ENCODE peak calls at places on chromosome 16, in seven cellular contexts. V is right lobe of liver, I is prostate gland, H is body of pancreas, W is MM.1S, C is neural progenitor cell, G is colonic mucosa. U is an unnamed sample.

GRCh38 chr16:84973776-84974523 is 37.4 kb downstream of the ZDHHC7 start:
- DNase-seq in V (no peak), I (no peak), H (no peak), W (no peak), C (no peak), G (no peak), U (no peak)

GRCh38 chr16:5504028-5504758 is 406.6 kb upstream of the EEF2KMT start:
- DNase-seq in V (no peak), I (peak; percentile 5), H (no peak), W (no peak), C (no peak), G (no peak), U (peak; percentile 93)

GRCh38 chr16:47627056-47627455 is 165.9 kb downstream of the PHKB start:
- DNase-seq in V (no peak), I (no peak), H (no peak), W (no peak), C (no peak), G (no peak), U (no peak)

GRCh38 chr16:66427871-66428681 is 981 bp downstream of the BEAN1 start:
- DNase-seq in V (no peak), I (no peak), H (no peak), W (no peak), C (peak; percentile 58), G (no peak), U (no peak)

GRCh38 chr16:60740033-60740696 is 1296.1 kb downstream of the CDH8 start:
- DNase-seq in V (no peak), I (no peak), H (no peak), W (no peak), C (no peak), G (no peak), U (no peak)

GRCh38 chr16:47713225-47713595 is 252.1 kb downstream of the PHKB start:
- DNase-seq in V (no peak), I (no peak), H (no peak), W (no peak), C (no peak), G (no peak), U (peak; percentile 13)

GRCh38 chr16:81889896-81890634 is 111.0 kb downstream of the PLCG2 start:
- DNase-seq in V (peak; percentile 82), I (peak; percentile 60), H (peak; percentile 61), W (peak; percentile 31), C (peak; percentile 69), G (peak; percentile 63), U (peak; percentile 60)

GRCh38 chr16:12582696-12583095 is 221.0 kb downstream of the CPPED1 start:
- DNase-seq in V (peak; percentile 33), I (no peak), H (no peak), W (no peak), C (no peak), G (no peak), U (no peak)

DNA sequence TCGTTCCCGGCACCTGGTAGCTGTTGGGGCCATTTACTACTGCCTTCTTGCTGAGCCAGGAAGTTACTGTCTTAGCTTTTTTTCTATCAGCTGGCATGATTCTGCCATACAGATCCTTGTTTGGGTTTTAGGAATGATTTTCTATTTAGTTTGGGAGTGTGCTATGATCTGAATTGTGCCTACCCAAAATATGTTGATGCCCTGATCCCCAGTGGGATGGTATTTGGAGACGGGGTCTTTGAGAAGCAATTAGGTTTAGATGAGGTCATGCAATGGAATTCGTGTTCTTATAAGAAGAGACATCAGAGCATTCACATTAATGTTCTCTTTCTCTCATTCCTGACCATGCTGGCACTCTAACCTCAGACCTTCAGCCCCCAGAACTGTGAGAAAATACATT is 59.4 kb upstream of the HS3ST2 start:
- DNase-seq in V (no peak), I (no peak), H (no peak), W (no peak), C (no peak), G (no peak), U (no peak)
- TF ChIP-seq CTCF in V (no peak), I (no peak), H (no peak), W (no peak), C (no peak), G (no peak), U (no peak)

DNA sequence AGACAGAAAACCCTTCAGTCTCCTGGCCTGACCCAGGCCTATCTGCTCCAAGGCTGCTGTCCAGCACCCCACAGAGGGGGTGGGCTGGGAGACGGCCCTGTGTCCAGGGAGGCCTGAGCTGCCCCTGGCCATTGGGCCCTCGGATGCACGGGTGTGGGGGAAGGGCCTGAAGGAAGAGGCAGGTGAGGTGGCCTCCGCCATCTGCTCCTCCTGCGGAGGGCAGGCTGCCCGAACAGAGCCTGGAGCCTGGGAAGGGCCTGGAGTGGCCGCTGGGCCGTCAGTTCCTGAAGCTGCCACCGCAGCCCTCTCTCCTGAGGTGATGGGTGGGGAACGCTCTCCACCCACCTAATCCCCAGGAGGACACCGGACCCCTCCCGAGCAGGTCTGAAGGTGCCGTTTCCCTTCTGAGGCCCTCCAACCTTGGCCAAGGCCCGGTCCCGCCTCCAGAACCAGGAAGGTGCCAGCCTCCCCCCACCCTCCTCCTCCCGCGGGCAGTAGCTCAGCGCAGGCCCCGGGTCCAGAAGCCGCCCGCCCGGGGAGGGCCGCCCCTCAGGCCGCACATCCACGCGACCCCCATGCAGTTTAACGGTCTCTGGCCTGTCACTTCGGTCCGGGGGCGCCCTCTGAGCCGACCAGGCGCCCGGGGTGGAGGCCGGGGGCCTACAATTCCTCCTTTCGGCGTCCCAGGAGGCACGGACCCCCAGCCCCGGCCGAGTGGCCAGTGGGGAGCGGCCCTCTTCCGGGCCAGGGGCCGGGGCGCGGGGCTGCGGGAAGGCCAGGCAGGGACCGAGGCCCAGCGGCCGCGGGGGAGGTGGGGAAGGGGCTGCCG is 835 bp downstream of the FBXL16 start:
- DNase-seq in V (no peak), I (no peak), H (no peak), W (no peak), C (peak; percentile 40), G (no peak), U (no peak)
- H3K4me3 ChIP-seq in V (no peak overlapping the region), I (peak overlapping the region; percentile 39), H (no peak overlapping the region), W (no peak overlapping the region), C (no peak overlapping the region), G (no peak overlapping the region), U (peak overlapping the region; percentile 72)

GRCh38 chr16:11034005-11034404 is 89.6 kb downstream of the CLEC16A start:
- DNase-seq in V (peak; percentile 83), I (no peak), H (peak; percentile 44), W (no peak), C (no peak), G (no peak), U (no peak)

GRCh38 chr16:11036868-11037410 is 92.6 kb downstream of the CLEC16A start:
- DNase-seq in V (no peak), I (no peak), H (no peak), W (no peak), C (no peak), G (no peak), U (no peak)

GRCh38 chr16:11035096-11035495 is 90.7 kb downstream of the CLEC16A start:
- DNase-seq in V (no peak), I (no peak), H (no peak), W (peak; percentile 27), C (no peak), G (no peak), U (no peak)

GRCh38 chr16:11034481-11034931 is 90.1 kb downstream of the CLEC16A start:
- DNase-seq in V (no peak), I (no peak), H (no peak), W (no peak), C (no peak), G (no peak), U (no peak)

DNA sequence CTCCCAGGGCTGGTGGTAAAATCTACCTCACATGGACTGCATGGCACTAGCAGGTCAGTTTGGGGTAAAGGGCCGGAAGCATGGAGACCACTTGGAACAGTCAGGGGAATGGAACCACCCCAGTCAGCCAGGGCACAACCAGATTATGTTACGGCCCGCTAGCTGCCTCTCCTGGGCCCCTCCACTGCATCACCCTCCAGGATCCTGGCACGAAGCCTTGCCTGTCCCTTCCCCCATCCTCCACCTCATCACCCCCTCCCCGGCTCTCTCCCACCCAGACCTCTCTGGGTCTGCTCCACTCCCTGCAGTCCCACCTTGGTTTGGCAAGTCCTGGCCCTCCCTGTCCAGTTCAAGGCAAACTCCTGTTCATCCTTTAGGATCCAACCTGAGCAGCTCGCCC is 91.7 kb downstream of the CLEC16A start:
- DNase-seq in V (no peak), I (no peak), H (no peak), W (no peak), C (peak; percentile 45), G (no peak), U (no peak)
- H3K4me1 ChIP-seq in V (no peaks in the 10 kb centered on the region), I (no peaks in the 10 kb centered on the region), H (no peaks in the 10 kb centered on the region), W (peaks cover 9% of the 10 kb centered on the region), C (peaks cover 33% of the 10 kb centered on the region), G (no peaks in the 10 kb centered on the region), U (no peaks in the 10 kb centered on the region)

DNA sequence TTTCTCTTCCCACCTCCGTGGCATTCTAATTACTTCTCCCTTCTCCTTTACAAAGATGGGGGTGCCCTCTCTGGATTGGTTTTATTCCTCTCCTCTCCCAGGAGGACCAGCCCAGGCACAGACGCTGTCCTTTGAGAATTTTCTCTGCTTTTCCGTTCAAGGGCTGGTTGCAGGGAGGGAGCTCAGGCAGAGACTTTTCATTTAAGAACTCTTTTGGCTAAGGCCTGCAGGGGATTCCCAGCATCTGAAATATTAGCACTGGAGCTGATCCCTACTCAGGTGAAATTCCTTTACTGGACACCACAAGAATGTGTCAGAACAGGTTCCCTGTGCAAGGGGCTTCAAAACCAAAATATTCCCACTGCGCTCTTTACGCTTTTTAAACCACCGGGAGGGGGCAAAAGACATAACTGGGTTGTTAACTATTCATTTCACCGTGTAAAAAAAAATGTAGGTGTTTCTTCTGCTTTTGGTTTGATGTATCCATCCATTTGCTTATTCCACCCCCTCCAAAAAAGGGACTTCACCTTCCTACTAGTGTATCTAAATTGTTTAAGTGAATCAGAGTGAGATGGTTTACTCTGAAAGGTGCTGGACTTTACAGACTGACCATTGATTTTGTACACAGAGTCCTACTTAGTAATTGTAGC is 1.4 kb downstream of the NFAT5 start:
- DNase-seq in V (no peak), I (peak; percentile 29), H (peak; percentile 47), W (peak; percentile 9), C (no peak), G (no peak), U (no peak)
- TF ChIP-seq CTCF in V (peak; percentile 8), I (peak; percentile 14), H (no peak), W (peak; percentile 27), C (peak; percentile 28), G (no peak), U (peak; percentile 25)

DNA sequence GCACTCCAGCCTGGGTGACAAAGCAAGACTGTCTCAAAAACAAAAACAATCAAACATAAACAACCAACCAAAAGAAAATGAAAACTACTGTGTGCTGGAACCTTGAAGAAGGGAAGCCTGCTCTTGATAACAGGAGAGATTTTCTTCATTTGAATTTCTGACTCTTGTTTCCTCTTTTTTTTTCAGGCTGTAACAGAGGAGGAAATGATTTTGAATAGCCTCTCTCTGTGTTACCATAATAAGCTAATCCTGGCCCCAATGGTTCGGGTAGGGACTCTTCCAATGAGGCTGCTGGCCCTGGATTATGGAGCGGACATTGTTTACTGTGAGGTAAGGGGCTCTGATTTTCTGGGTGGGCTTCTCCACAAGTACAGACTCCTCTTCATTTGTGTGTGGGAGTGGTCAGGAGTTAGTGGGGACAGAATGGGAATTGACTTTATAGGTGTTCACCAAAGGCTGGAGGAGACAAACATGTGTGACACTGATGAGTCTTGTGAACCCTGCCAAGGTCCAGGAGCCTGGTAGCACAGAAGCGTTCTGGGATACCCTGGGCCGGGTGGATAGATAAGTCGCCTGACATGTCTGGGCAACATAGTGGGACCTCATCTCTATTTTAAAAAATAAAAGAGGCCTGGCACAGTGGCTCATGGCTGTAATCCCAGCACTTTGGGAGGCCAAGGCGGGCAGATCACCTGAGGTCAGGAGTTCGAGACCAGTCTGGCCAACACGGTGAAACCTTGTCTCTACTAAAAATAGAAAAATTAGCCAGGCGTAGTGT is 14.9 kb downstream of the DUS2 start:
- DNase-seq in V (no peak), I (no peak), H (no peak), W (no peak), C (no peak), G (no peak), U (no peak)
- H3K4me3 ChIP-seq in V (no peak overlapping the region), I (no peak overlapping the region), H (no peak overlapping the region), W (no peak overlapping the region), C (no peak overlapping the region), G (no peak overlapping the region), U (no peak overlapping the region)